ENCODE peak calls at places on chromosomes 11 and 22, in ten cellular contexts. I is hepatocyte; C is mammary epithelial cell; Y is CD8-positive, alpha-beta memory T cell; Q is lower lobe of right lung; E is pancreas; H is endodermal cell; K is PC-9; S is MM.1S; P is aorta. J is an unnamed sample.
A peak's percentile ranks its signal among the peaks of the same experiment; 100 is the strongest.

GRCh38 chr22:24208012-24208749 is 26.9 kb downstream of the SUSD2 start:
- DNase-seq in C (peak; percentile 97), S (no peak), H (no peak), Y (no peak), P (no peak), E (peak; percentile 40), I (peak; percentile 63), Q (no peak), K (peak; percentile 55), J (peak; percentile 86)

GRCh38 chr11:113546757-113547507 is 71.7 kb upstream of the DRD2 start:
- DNase-seq in Y (no peak), P (no peak), Q (no peak), K (no peak), H (peak; percentile 20), E (no peak), C (peak; percentile 74), S (no peak), I (no peak), J (no peak)

GRCh38 chr11:127074151-127074761 is 73.7 kb upstream of the KIRREL3 start:
- DNase-seq in K (peak; percentile 59), I (peak; percentile 70), C (peak; percentile 56), E (peak; percentile 20), Q (no peak), H (peak; percentile 72), Y (no peak), S (peak; percentile 96), P (no peak), J (no peak)

GRCh38 chr11:97814325-97814959 is 1206.3 kb upstream of the CNTN5 start:
- DNase-seq in S (no peak), I (no peak), Y (no peak), Q (no peak), P (no peak), H (no peak), K (no peak), E (no peak), C (no peak), J (no peak)

GRCh38 chr22:35324067-35324466 is 24.4 kb downstream of the TOM1 start:
- DNase-seq in C (no peak), P (peak; percentile 22), Q (no peak), K (no peak), I (no peak), S (no peak), H (no peak), Y (no peak), E (no peak), J (no peak)

GRCh38 chr11:117720061-117720511 is 76.9 kb downstream of the DSCAML1 start:
- DNase-seq in Q (no peak), C (no peak), I (peak; percentile 26), E (no peak), P (no peak), S (no peak), Y (no peak), K (no peak), H (peak; percentile 75), J (no peak)

GRCh38 chr11:35006389-35007128 is 90.1 kb downstream of the PDHX start:
- DNase-seq in S (peak; percentile 85), I (no peak), H (no peak), Y (no peak), Q (no peak), P (no peak), E (no peak), C (no peak), K (no peak), J (no peak)

GRCh38 chr11:121451982-121452608 is at the start of gene SORL1:
- DNase-seq in C (peak; percentile 67), K (peak; percentile 61), E (peak; percentile 55), H (peak; percentile 95), I (peak; percentile 93), S (peak; percentile 45), P (peak; percentile 95), Q (peak; percentile 86), Y (peak; percentile 60), J (peak; percentile 85)

DNA sequence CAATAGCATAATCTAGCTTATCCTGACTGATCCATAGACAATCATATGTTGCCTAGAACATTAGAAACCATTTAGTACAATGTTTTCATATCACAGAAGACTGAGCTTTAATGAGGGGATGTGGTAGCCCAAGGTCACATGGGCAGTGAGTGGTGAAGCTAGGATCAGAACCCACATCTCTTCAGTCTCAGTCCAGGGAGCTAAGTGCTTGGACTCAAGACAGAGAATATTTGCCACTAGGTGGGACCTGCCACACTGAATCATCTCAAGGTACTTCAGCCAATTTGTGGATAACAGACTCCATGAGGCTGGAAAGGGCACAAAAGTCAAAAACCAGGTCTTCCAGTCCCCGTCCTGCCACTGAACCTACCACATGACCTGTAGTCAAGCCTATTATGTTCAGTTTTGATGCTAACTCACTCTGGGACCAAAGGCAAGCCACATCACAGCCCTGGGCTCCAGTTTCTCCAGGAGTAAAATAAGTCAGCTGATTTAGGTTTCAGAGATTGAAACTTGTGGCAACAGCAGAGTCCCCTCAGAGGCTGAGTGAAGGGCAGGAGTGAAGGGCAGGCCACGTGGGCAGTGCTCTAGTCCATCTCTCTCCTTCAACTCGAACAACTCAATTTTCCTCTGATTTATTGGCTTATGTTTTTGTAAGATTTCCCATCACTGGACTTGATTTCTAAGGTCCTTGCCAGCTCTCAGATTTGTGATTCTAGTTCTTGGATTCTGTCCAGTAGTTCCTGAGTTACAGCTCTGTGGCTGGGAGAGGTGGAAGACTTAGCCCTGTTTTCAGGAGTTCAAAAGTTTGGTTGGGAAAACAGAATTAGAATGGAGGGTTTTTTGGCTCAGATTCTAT is 84.6 kb upstream of the PHOX2A start:
- DNase-seq in I (no peak), E (no peak), C (no peak), K (no peak), P (no peak), Y (no peak), S (no peak), H (no peak), Q (no peak), J (no peak)
- H3K27ac ChIP-seq in I (no peak overlapping the region), E (no peak overlapping the region), C (no peak overlapping the region), K (no peak overlapping the region), P (no peak overlapping the region), Y (no peak overlapping the region), S (no peak overlapping the region), H (no peak overlapping the region), Q (no peak overlapping the region), J (no peak overlapping the region)

GRCh38 chr11:90171359-90171758 is 36.9 kb downstream of the NAALAD2 start:
- DNase-seq in S (no peak), C (no peak), Y (no peak), P (no peak), Q (no peak), I (no peak), K (no peak), E (no peak), H (no peak), J (no peak)
- H3K4me1 ChIP-seq in S (no peaks in the 10 kb centered on the region), C (no peaks in the 10 kb centered on the region), Y (no peaks in the 10 kb centered on the region), P (no peaks in the 10 kb centered on the region), Q (no peaks in the 10 kb centered on the region), I (no peaks in the 10 kb centered on the region), K (no peaks in the 10 kb centered on the region), E (no peaks in the 10 kb centered on the region), H (peaks cover 7% of the 10 kb centered on the region), J (no peaks in the 10 kb centered on the region)

GRCh38 chr22:22823126-22823804 is 64.4 kb upstream of the IGLL5 start:
- DNase-seq in H (no peak), Y (no peak), C (no peak), Q (no peak), K (no peak), E (no peak), S (no peak), P (no peak), I (no peak), J (no peak)

GRCh38 chr22:22822106-22822505 is 65.5 kb upstream of the IGLL5 start:
- DNase-seq in Y (no peak), S (no peak), K (no peak), E (no peak), Q (no peak), I (no peak), C (no peak), H (no peak), P (no peak), J (no peak)

GRCh38 chr22:22820076-22820475 is 67.5 kb upstream of the IGLL5 start:
- DNase-seq in K (no peak), E (no peak), H (no peak), C (no peak), P (no peak), Q (no peak), Y (no peak), S (peak; percentile 51), I (no peak), J (no peak)

GRCh38 chr22:22820626-22821025 is 67.0 kb upstream of the IGLL5 start:
- DNase-seq in Q (no peak), K (no peak), H (no peak), Y (no peak), E (no peak), P (no peak), C (no peak), I (no peak), S (peak; percentile 13), J (no peak)

DNA sequence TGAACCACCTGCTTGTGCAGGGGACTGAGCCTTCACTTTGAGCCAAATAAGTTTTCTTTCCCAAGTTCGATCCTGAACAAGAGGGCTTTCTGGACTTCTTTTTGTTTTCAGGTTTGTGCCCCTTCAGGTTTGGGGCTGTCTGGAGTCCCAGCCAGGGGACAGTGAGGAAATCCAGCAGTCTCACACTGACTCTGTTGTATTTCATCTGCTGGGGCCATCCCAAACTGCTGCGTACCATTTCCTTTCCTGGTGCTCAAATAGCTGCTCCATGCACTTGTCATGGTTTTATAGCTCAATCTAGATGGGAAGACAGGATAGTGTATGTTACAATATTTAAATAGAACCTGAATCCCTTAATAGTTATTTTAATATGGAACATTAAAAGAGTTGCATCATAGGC is 66.3 kb upstream of the IGLL5 start:
- DNase-seq in C (no peak), Q (no peak), H (no peak), I (no peak), E (no peak), S (no peak), K (no peak), Y (no peak), P (no peak), J (no peak)
- H3K27me3 ChIP-seq in C (no peaks in the 10 kb centered on the region), Q (peaks cover 6% of the 10 kb centered on the region), H (peaks cover 10% of the 10 kb centered on the region), I (peaks cover 7% of the 10 kb centered on the region), E (no peaks in the 10 kb centered on the region), S (no peaks in the 10 kb centered on the region), K (peaks cover 55% of the 10 kb centered on the region), Y (no peaks in the 10 kb centered on the region), P (no peaks in the 10 kb centered on the region), J (no peaks in the 10 kb centered on the region)

GRCh38 chr22:30573594-30574094 is 821 bp downstream of the GAL3ST1 start:
- DNase-seq in Y (no peak), Q (no peak), E (peak; percentile 34), H (peak; percentile 61), K (no peak), S (no peak), I (peak; percentile 30), P (no peak), C (no peak), J (no peak)

GRCh38 chr22:30572840-30573593 is 1.4 kb downstream of the GAL3ST1 start:
- DNase-seq in H (no peak), E (peak; percentile 27), I (peak; percentile 68), C (no peak), S (no peak), Q (no peak), Y (no peak), P (no peak), K (no peak), J (no peak)

GRCh38 chr22:30574095-30574981 is at the start of gene GAL3ST1:
- DNase-seq in E (peak; percentile 64), P (no peak), Q (no peak), Y (no peak), K (no peak), C (no peak), I (peak; percentile 79), S (no peak), H (peak; percentile 82), J (no peak)

GRCh38 chr22:30575859-30576258 is 1.4 kb upstream of the GAL3ST1 start:
- DNase-seq in H (no peak), S (no peak), I (no peak), K (no peak), E (peak; percentile 68), Y (no peak), Q (no peak), P (no peak), C (no peak), J (no peak)

GRCh38 chr22:30575011-30575671 is 676 bp upstream of the GAL3ST1 start:
- DNase-seq in E (peak; percentile 58), S (no peak), P (peak; percentile 81), C (no peak), Q (no peak), I (peak; percentile 36), K (no peak), Y (no peak), H (peak; percentile 75), J (no peak)
- H3K27ac ChIP-seq in E (peak overlapping the region; percentile 86), S (no peak overlapping the region), P (no peak overlapping the region), C (no peak overlapping the region), Q (peak overlapping the region; percentile 46), I (no peak overlapping the region), K (no peak overlapping the region), Y (no peak overlapping the region), H (no peak overlapping the region), J (peak overlapping the region; percentile 55)

J was measured in sigmoid colon.